ENCODE peak calls at places on chromosome 16, in nine cellular contexts. Z, F, S, K, E, L, D, X and H are unnamed samples.

GRCh38 chr16:50497592-50497991 is 50.6 kb upstream of the NKD1 start:
- DNase-seq in Z (peak), F (peak), S (no peak), K (no peak), E (no peak), L (no peak), D (no peak), X (no peak), H (no peak)

GRCh38 chr16:14132696-14133048 is 61.6 kb downstream of the MRTFB start:
- DNase-seq in Z (no peak), F (peak), S (no peak), K (peak), E (no peak), L (no peak), D (no peak), X (no peak), H (peak)

GRCh38 chr16:49281843-49282642 is 405 bp upstream of the CBLN1 start:
- DNase-seq in Z (peak), F (peak), S (peak), K (peak), E (peak), L (peak), D (peak), X (peak), H (peak)

GRCh38 chr16:56345406-56346050 is 79.8 kb downstream of the AMFR start:
- DNase-seq in Z (peak), F (no peak), S (no peak), K (no peak), E (no peak), L (no peak), D (no peak), X (no peak), H (no peak)

GRCh38 chr16:48076455-48077012 is 79.3 kb downstream of the ABCC12 start:
- DNase-seq in Z (peak), F (peak), S (peak), K (peak), E (peak), L (no peak), D (no peak), X (no peak), H (peak)

GRCh38 chr16:4935231-4935855 is 1.6 kb downstream of the PPL start:
- DNase-seq in Z (peak), F (no peak), S (peak), K (peak), E (no peak), L (no peak), D (no peak), X (no peak), H (no peak)

GRCh38 chr16:14289692-14290340 is 218.7 kb downstream of the MRTFB start:
- DNase-seq in Z (no peak), F (no peak), S (no peak), K (peak), E (peak), L (peak), D (peak), X (no peak), H (no peak)

GRCh38 chr16:27676807-27677206 is 126.9 kb downstream of the KATNIP start:
- DNase-seq in Z (peak), F (peak), S (no peak), K (peak), E (peak), L (no peak), D (no peak), X (no peak), H (peak)

GRCh38 chr16:7321661-7322060 is 11.0 kb upstream of the RBFOX1 start:
- DNase-seq in Z (no peak), F (no peak), S (no peak), K (no peak), E (no peak), L (no peak), D (no peak), X (no peak), H (no peak)

GRCh38 chr16:15653227-15653626 is 3.2 kb downstream of the NDE1 start:
- DNase-seq in Z (peak), F (peak), S (no peak), K (peak), E (peak), L (no peak), D (no peak), X (no peak), H (peak)

GRCh38 chr16:56797861-56798260 is 67.1 kb upstream of the SLC12A3 start:
- DNase-seq in Z (no peak), F (no peak), S (no peak), K (no peak), E (no peak), L (no peak), D (no peak), X (no peak), H (no peak)

GRCh38 chr16:66127459-66128362 is 238.8 kb upstream of the CDH5 start:
- DNase-seq in Z (no peak), F (no peak), S (no peak), K (no peak), E (peak), L (peak), D (peak), X (no peak), H (no peak)

GRCh38 chr16:68760671-68761275 is 23.7 kb downstream of the CDH1 start:
- DNase-seq in Z (peak), F (peak), S (peak), K (no peak), E (peak), L (no peak), D (no peak), X (no peak), H (peak)

GRCh38 chr16:8943001-8943763 is 20.5 kb downstream of the USP7 start:
- DNase-seq in Z (no peak), F (no peak), S (no peak), K (no peak), E (no peak), L (peak), D (no peak), X (no peak), H (no peak)

GRCh38 chr16:56301391-56301850 is 110.1 kb downstream of the GNAO1 start:
- DNase-seq in Z (peak), F (peak), S (no peak), K (peak), E (peak), L (no peak), D (no peak), X (no peak), H (peak)

GRCh38 chr16:76287466-76287865 is 10.3 kb downstream of the CNTNAP4 start:
- DNase-seq in Z (no peak), F (no peak), S (no peak), K (no peak), E (no peak), L (no peak), D (no peak), X (no peak), H (no peak)

GRCh38 chr16:11685844-11686618 is 17.8 kb downstream of the SNN start:
- DNase-seq in Z (no peak), F (no peak), S (no peak), K (peak), E (peak), L (no peak), D (no peak), X (no peak), H (peak)

GRCh38 chr16:89670496-89671431 is 13.1 kb downstream of the SPATA33 start:
- DNase-seq in Z (peak), F (peak), S (no peak), K (peak), E (no peak), L (no peak), D (no peak), X (no peak), H (peak)

GRCh38 chr16:49856741-49857330 is 924 bp upstream of the ZNF423 start:
- DNase-seq in Z (peak), F (peak), S (peak), K (peak), E (peak), L (peak), D (peak), X (peak), H (peak)

GRCh38 chr16:28482026-28482425 is 9.8 kb downstream of the CLN3 start:
- DNase-seq in Z (peak), F (no peak), S (no peak), K (no peak), E (no peak), L (no peak), D (no peak), X (no peak), H (no peak)

GRCh38 chr16:4262303-4262835 is 10.5 kb downstream of the TFAP4 start:
- DNase-seq in Z (no peak), F (no peak), S (no peak), K (no peak), E (no peak), L (no peak), D (peak), X (no peak), H (no peak)

GRCh38 chr16:86513471-86514277 is 3.3 kb downstream of the FOXF1 start:
- DNase-seq in Z (peak), F (no peak), S (no peak), K (no peak), E (no peak), L (no peak), D (no peak), X (peak), H (peak)

GRCh38 chr16:11138026-11138768 is 117.8 kb downstream of the SOCS1 start:
- DNase-seq in Z (no peak), F (no peak), S (no peak), K (no peak), E (peak), L (no peak), D (no peak), X (no peak), H (peak)

GRCh38 chr16:81608515-81609209 is 164.1 kb downstream of the CMIP start:
- DNase-seq in Z (peak), F (peak), S (no peak), K (peak), E (no peak), L (peak), D (no peak), X (no peak), H (peak)

GRCh38 chr16:81604960-81605383 is 160.4 kb downstream of the CMIP start:
- DNase-seq in Z (peak), F (peak), S (peak), K (peak), E (peak), L (no peak), D (no peak), X (no peak), H (peak)

GRCh38 chr16:81607805-81608514 is 163.4 kb downstream of the CMIP start:
- DNase-seq in Z (peak), F (no peak), S (no peak), K (no peak), E (no peak), L (no peak), D (no peak), X (no peak), H (no peak)

GRCh38 chr16:81606039-81606438 is 161.4 kb downstream of the CMIP start:
- DNase-seq in Z (peak), F (no peak), S (no peak), K (no peak), E (no peak), L (no peak), D (no peak), X (no peak), H (no peak)

GRCh38 chr16:81607006-81607405 is 162.4 kb downstream of the CMIP start:
- DNase-seq in Z (peak), F (no peak), S (no peak), K (no peak), E (no peak), L (no peak), D (no peak), X (no peak), H (no peak)
- H3K4me2 ChIP-seq in Z (no peak), F (no peak), S (no peak), K (no peak), E (no peak), L (no peak), D (no peak), X (no peak), H (no peak)

GRCh38 chr16:85137323-85138072 is 25.2 kb upstream of the CIBAR2 start:
- DNase-seq in Z (peak), F (peak), S (peak), K (peak), E (peak), L (peak), D (peak), X (no peak), H (peak)

GRCh38 chr16:85134794-85135153 is 22.5 kb upstream of the CIBAR2 start:
- DNase-seq in Z (peak), F (no peak), S (no peak), K (no peak), E (no peak), L (no peak), D (no peak), X (no peak), H (no peak)

GRCh38 chr16:85136705-85137322 is 24.5 kb upstream of the CIBAR2 start:
- DNase-seq in Z (peak), F (no peak), S (no peak), K (peak), E (no peak), L (no peak), D (peak), X (no peak), H (peak)

GRCh38 chr16:85138073-85138824 is 26.0 kb upstream of the CIBAR2 start:
- DNase-seq in Z (peak), F (no peak), S (no peak), K (no peak), E (no peak), L (no peak), D (no peak), X (no peak), H (no peak)

GRCh38 chr16:85136213-85136704 is 24.0 kb upstream of the CIBAR2 start:
- DNase-seq in Z (peak), F (no peak), S (no peak), K (peak), E (no peak), L (no peak), D (no peak), X (no peak), H (peak)
- H3K27ac ChIP-seq in Z (no peak), F (no peak), S (peak), K (peak), E (no peak), L (no peak), D (no peak), X (no peak), H (no peak)

GRCh38 chr16:3056336-3057180 is 8.9 kb upstream of the IL32 start:
- DNase-seq in Z (no peak), F (no peak), S (no peak), K (no peak), E (no peak), L (no peak), D (no peak), X (no peak), H (no peak)

GRCh38 chr16:3059723-3060242 is 5.7 kb upstream of the IL32 start:
- DNase-seq in Z (peak), F (no peak), S (no peak), K (no peak), E (no peak), L (no peak), D (no peak), X (no peak), H (no peak)

GRCh38 chr16:3058173-3059030 is 7.0 kb upstream of the IL32 start:
- DNase-seq in Z (peak), F (no peak), S (peak), K (peak), E (peak), L (peak), D (peak), X (peak), H (peak)

GRCh38 chr16:3059041-3059722 is 6.3 kb upstream of the IL32 start:
- DNase-seq in Z (peak), F (peak), S (peak), K (peak), E (peak), L (peak), D (peak), X (peak), H (peak)

GRCh38 chr16:3057181-3058166 is 8.0 kb upstream of the IL32 start:
- DNase-seq in Z (no peak), F (no peak), S (no peak), K (no peak), E (no peak), L (no peak), D (no peak), X (no peak), H (no peak)
- H3K4me3 ChIP-seq in Z (no peak), F (peak), S (no peak), K (no peak), E (peak), L (peak), D (peak), X (no peak), H (no peak)

GRCh38 chr16:55019419-55020131 is 88.9 kb downstream of the IRX5 start:
- DNase-seq in Z (no peak), F (no peak), S (no peak), K (no peak), E (no peak), L (no peak), D (no peak), X (no peak), H (no peak)

GRCh38 chr16:55018881-55019280 is 88.2 kb downstream of the IRX5 start:
- DNase-seq in Z (no peak), F (no peak), S (no peak), K (no peak), E (no peak), L (no peak), D (no peak), X (no peak), H (no peak)

GRCh38 chr16:55021595-55022475 is 91.2 kb downstream of the IRX5 start:
- DNase-seq in Z (no peak), F (peak), S (peak), K (no peak), E (peak), L (peak), D (no peak), X (no peak), H (no peak)
- H3K4me2 ChIP-seq in Z (peak), F (peak), S (no peak), K (no peak), E (no peak), L (no peak), D (no peak), X (no peak), H (no peak)

GRCh38 chr16:82582971-82583370 is 43.8 kb upstream of the CDH13 start:
- DNase-seq in Z (no peak), F (no peak), S (no peak), K (no peak), E (no peak), L (no peak), D (no peak), X (no peak), H (no peak)
- H3K27ac ChIP-seq in Z (no peak), F (no peak), S (no peak), K (no peak), E (no peak), L (no peak), D (no peak), X (no peak), H (no peak)

DNA sequence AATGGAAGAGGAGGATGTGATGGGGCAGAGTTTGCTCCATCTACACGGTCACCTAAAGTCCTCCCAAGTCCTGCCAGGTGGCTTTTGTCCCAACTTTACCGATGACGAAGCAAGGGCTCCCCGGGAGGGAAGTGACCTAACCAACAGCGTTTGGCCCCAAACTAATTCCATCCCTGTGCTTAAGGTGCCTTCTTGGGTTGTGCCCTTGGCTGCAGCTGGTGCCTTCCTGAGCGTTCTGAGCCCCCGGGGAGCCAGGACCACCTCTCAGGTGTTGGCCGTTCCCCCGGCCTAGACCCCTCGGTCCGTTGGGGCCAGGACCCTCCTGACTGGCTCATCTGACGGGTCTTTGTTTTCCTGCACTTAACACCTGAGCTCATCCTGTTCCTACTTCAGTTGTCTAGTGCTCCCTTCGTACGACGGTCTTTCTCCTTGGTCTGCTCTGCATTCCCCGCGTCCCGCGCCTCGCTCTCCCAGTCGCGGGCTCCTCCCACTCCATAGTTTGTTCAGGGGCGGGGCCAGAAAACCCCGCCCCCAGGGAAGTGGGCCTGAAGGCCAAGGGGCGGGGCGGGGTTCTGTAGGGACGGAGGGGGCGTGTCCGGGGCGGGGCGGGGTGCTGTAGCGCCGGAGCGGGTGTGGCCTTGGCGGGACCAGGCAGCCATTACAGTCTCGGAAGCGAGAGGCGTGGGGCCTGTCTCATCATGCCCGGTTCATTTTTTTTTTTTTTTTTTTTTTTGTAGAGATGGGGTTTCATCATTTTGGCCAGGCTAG is 822 bp upstream of the ZSCAN10 start:
- DNase-seq in Z (peak), F (peak), S (peak), K (peak), E (peak), L (peak), D (peak), X (peak), H (peak)
- H3K4me3 ChIP-seq in Z (peak), F (no peak), S (no peak), K (peak), E (no peak), L (peak), D (no peak), X (no peak), H (no peak)

GRCh38 chr16:87818533-87819161 is 50.7 kb downstream of the SLC7A5 start:
- DNase-seq in Z (no peak), F (no peak), S (no peak), K (no peak), E (no peak), L (no peak), D (no peak), X (no peak), H (no peak)

GRCh38 chr16:87817910-87818309 is 51.4 kb downstream of the SLC7A5 start:
- DNase-seq in Z (no peak), F (no peak), S (no peak), K (no peak), E (no peak), L (no peak), D (no peak), X (no peak), H (no peak)

GRCh38 chr16:87816507-87817100 is 50.8 kb upstream of the KLHDC4 start:
- DNase-seq in Z (peak), F (no peak), S (no peak), K (no peak), E (no peak), L (no peak), D (no peak), X (no peak), H (no peak)

GRCh38 chr16:87812200-87812656 is 46.4 kb upstream of the KLHDC4 start:
- DNase-seq in Z (peak), F (no peak), S (no peak), K (no peak), E (no peak), L (no peak), D (peak), X (no peak), H (no peak)

GRCh38 chr16:87815567-87815966 is 49.8 kb upstream of the KLHDC4 start:
- DNase-seq in Z (peak), F (no peak), S (no peak), K (no peak), E (no peak), L (peak), D (no peak), X (no peak), H (no peak)
- H3K4me2 ChIP-seq in Z (no peak), F (no peak), S (no peak), K (no peak), E (no peak), L (no peak), D (no peak), X (no peak), H (no peak)